ENCODE peak calls at places on chromosomes 16 and 17, in eight cellular contexts. F is GM12878, Z is HCT116, L is H1, M is IMR-90, P is body of pancreas, V is adrenal gland, K is gastrocnemius medialis. W is an unnamed sample.

GRCh38 chr16:11051430-11052079 is 107.2 kb downstream of the CLEC16A start:
- DNase-seq in F (no peak), Z (no peak), L (no peak), M (no peak), P (no peak), V (no peak), K (no peak), W (no peak)

GRCh38 chr17:31525801-31526549 is 134.5 kb downstream of the RAB11FIP4 start:
- DNase-seq in F (no peak), Z (no peak), L (no peak), M (no peak), P (no peak), V (no peak), K (no peak), W (no peak)

GRCh38 chr17:44768505-44769142 is 9.8 kb downstream of the ADAM11 start:
- DNase-seq in F (no peak), Z (no peak), L (no peak), M (no peak), P (no peak), V (no peak), K (no peak), W (no peak)

GRCh38 chr16:11047939-11048500 is 103.7 kb downstream of the CLEC16A start:
- DNase-seq in F (no peak), Z (no peak), L (no peak), M (no peak), P (no peak), V (no peak), K (no peak), W (no peak)

GRCh38 chr17:2911035-2911754 is 115.0 kb downstream of the RAP1GAP2 start:
- DNase-seq in F (no peak), Z (no peak), L (no peak), M (no peak), P (no peak), V (no peak), K (no peak), W (no peak)

GRCh38 chr16:81350306-81350615 is 35.5 kb downstream of the GAN start:
- DNase-seq in F (no peak), Z (no peak), L (no peak), M (peak; percentile 9), P (no peak), V (no peak), K (no peak), W (no peak)

GRCh38 chr16:28000314-28000713 is 63.2 kb downstream of the GSG1L start:
- DNase-seq in F (no peak), Z (no peak), L (no peak), M (no peak), P (no peak), V (no peak), K (no peak), W (no peak)

GRCh38 chr16:87171723-87172122 is 145.5 kb downstream of the C16orf95 start:
- DNase-seq in F (no peak), Z (no peak), L (no peak), M (no peak), P (no peak), V (no peak), K (no peak), W (no peak)

GRCh38 chr16:9665851-9666271 is 516.4 kb downstream of the GRIN2A start:
- DNase-seq in F (no peak), Z (peak; percentile 34), L (no peak), M (no peak), P (no peak), V (no peak), K (no peak), W (peak; percentile 27)

GRCh38 chr17:74417178-74418045 is 14.5 kb upstream of the GPRC5C start:
- DNase-seq in F (peak; percentile 56), Z (peak; percentile 98), L (no peak), M (no peak), P (peak; percentile 69), V (no peak), K (peak; percentile 79), W (no peak)

GRCh38 chr16:22206847-22207714 is 1.0 kb downstream of the EEF2K start:
- DNase-seq in F (peak; percentile 31), Z (no peak), L (peak; percentile 61), M (peak; percentile 57), P (peak; percentile 87), V (peak; percentile 85), K (peak; percentile 86), W (peak; percentile 86)

GRCh38 chr16:68086336-68086821 is 1.2 kb downstream of the NFATC3 start:
- DNase-seq in F (no peak), Z (no peak), L (no peak), M (peak; percentile 59), P (no peak), V (no peak), K (no peak), W (no peak)

GRCh38 chr17:19756551-19756950 is 8.5 kb upstream of the ALDH3A1 start:
- DNase-seq in F (no peak), Z (no peak), L (no peak), M (no peak), P (no peak), V (peak; percentile 60), K (no peak), W (no peak)

GRCh38 chr17:63277629-63278028 is 168.5 kb downstream of the CYB561 start:
- DNase-seq in F (no peak), Z (no peak), L (no peak), M (no peak), P (no peak), V (no peak), K (no peak), W (no peak)

GRCh38 chr17:45940826-45941225 is 46.5 kb downstream of the MAPT start:
- DNase-seq in F (no peak), Z (no peak), L (no peak), M (no peak), P (no peak), V (no peak), K (peak; percentile 86), W (peak; percentile 63)

GRCh38 chr17:81221371-81221841 is 1.4 kb downstream of the CEP131 start:
- DNase-seq in F (no peak), Z (no peak), L (peak; percentile 73), M (no peak), P (no peak), V (no peak), K (no peak), W (no peak)

GRCh38 chr17:78794399-78794798 is 12.3 kb upstream of the CYTH1 start:
- DNase-seq in F (no peak), Z (no peak), L (no peak), M (no peak), P (no peak), V (no peak), K (peak; percentile 52), W (no peak)

GRCh38 chr17:39678340-39679116 is 9.3 kb downstream of the PGAP3 start:
- DNase-seq in F (no peak), Z (no peak), L (no peak), M (no peak), P (no peak), V (no peak), K (peak; percentile 22), W (no peak)
- TF ChIP-seq POLR2A in F (no peak), Z (no peak), L (no peak), M (no peak), P (no peak), V (no peak), K (no peak), W (no peak)

GRCh38 chr16:85202631-85203461 is 90.6 kb upstream of the CIBAR2 start:
- DNase-seq in F (no peak), Z (no peak), L (no peak), M (peak; percentile 96), P (peak; percentile 97), V (peak; percentile 95), K (peak; percentile 82), W (no peak)
- H3K4me1 ChIP-seq in F (no peaks in the 10 kb centered on the region), Z (peaks cover 35% of the 10 kb centered on the region), L (peaks cover 28% of the 10 kb centered on the region), M (peaks cover 73% of the 10 kb centered on the region), P (peaks cover 58% of the 10 kb centered on the region), V (peaks cover 71% of the 10 kb centered on the region), K (peaks cover 59% of the 10 kb centered on the region), W (peaks cover 13% of the 10 kb centered on the region)

GRCh38 chr17:40020146-40020545 is 4.9 kb downstream of the CSF3 start:
- DNase-seq in F (no peak), Z (no peak), L (no peak), M (no peak), P (no peak), V (no peak), K (no peak), W (no peak)

GRCh38 chr17:40016692-40017000 is 1.4 kb downstream of the CSF3 start:
- DNase-seq in F (no peak), Z (no peak), L (no peak), M (no peak), P (no peak), V (no peak), K (no peak), W (no peak)

GRCh38 chr17:40019140-40019991 is 4.1 kb downstream of the CSF3 start:
- DNase-seq in F (no peak), Z (no peak), L (peak; percentile 61), M (peak; percentile 86), P (no peak), V (no peak), K (peak; percentile 94), W (no peak)

GRCh38 chr17:40017422-40018080 is 2.3 kb downstream of the CSF3 start:
- DNase-seq in F (no peak), Z (no peak), L (no peak), M (no peak), P (no peak), V (no peak), K (peak; percentile 79), W (no peak)

GRCh38 chr17:40018211-40019121 is 3.2 kb downstream of the CSF3 start:
- DNase-seq in F (no peak), Z (no peak), L (peak; percentile 76), M (no peak), P (no peak), V (no peak), K (peak; percentile 90), W (no peak)
- TF ChIP-seq POLR2A in F (no peak), Z (no peak), L (no peak), M (no peak), P (no peak), V (no peak), K (peak; percentile 66), W (no peak)

GRCh38 chr17:77479817-77480508 is 339.2 kb downstream of the SEC14L1 start:
- DNase-seq in F (no peak), Z (no peak), L (no peak), M (peak; percentile 34), P (no peak), V (no peak), K (no peak), W (no peak)

GRCh38 chr17:77480509-77481215 is 339.9 kb downstream of the SEC14L1 start:
- DNase-seq in F (no peak), Z (no peak), L (no peak), M (no peak), P (no peak), V (no peak), K (no peak), W (no peak)

GRCh38 chr17:77478899-77479298 is 338.1 kb downstream of the SEC14L1 start:
- DNase-seq in F (no peak), Z (no peak), L (no peak), M (no peak), P (no peak), V (no peak), K (no peak), W (no peak)

GRCh38 chr17:77478281-77478680 is 337.5 kb downstream of the SEC14L1 start:
- DNase-seq in F (no peak), Z (no peak), L (no peak), M (no peak), P (no peak), V (no peak), K (no peak), W (no peak)

DNA sequence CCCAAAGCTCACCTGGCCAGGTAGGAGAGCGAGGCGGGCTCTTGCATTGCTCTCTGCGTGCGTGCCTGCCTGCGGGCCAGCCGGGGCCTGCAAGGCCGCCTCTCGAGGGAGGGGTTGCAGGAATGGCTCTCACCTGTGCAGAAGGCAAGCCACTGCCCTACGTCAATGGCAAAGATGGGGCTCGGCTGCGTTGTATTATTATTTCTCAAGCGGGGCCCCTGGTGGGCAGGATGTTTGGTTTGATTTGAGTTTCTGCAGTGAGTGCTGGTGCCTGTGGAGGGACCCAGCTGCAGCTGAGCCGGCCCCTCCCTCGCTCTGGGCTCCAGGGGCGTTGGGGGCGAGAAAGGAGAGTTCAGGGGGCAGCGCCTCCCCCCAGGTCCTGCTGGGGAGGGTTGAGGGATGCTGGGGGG is 338.6 kb downstream of the SEC14L1 start:
- DNase-seq in F (no peak), Z (no peak), L (peak; percentile 65), M (no peak), P (no peak), V (no peak), K (no peak), W (no peak)
- H3K4me1 ChIP-seq in F (peaks cover 21% of the 10 kb centered on the region), Z (peaks cover 10% of the 10 kb centered on the region), L (peaks cover 28% of the 10 kb centered on the region), M (peaks cover 50% of the 10 kb centered on the region), P (peaks cover 19% of the 10 kb centered on the region), V (peaks cover 80% of the 10 kb centered on the region), K (peaks cover 35% of the 10 kb centered on the region), W (peaks cover 48% of the 10 kb centered on the region)

W was measured in breast epithelium.